ENCODE peak calls at places on chromosome 20, in nine cellular contexts. B is BJ, W is heart right ventricle, Q is BE2C, J is tibial nerve, A is left ventricle myocardium inferior, H is astrocyte, F is upper lobe of left lung, E is esophagus muscularis mucosa. T is an unnamed sample. For H3K27me3, the result is how much of the 10 kb centered on the place peaks cover.

GRCh38 chr20:31476648-31477220 is 1.6 kb downstream of the REM1 start:
- DNase-seq in A (no peak), Q (no peak), E (no peak), J (no peak), F (no peak), W (peak), B (no peak), H (no peak), T (no peak)

GRCh38 chr20:53978497-53978896 is 91.9 kb downstream of the BCAS1 start:
- DNase-seq in Q (no peak), F (no peak), W (no peak), A (no peak), E (no peak), H (no peak), B (no peak), J (no peak), T (no peak)

GRCh38 chr20:44615876-44616603 is 33.7 kb downstream of the PKIG start:
- DNase-seq in E (no peak), W (no peak), H (no peak), J (no peak), Q (no peak), B (no peak), A (peak), F (no peak), T (no peak)

GRCh38 chr20:22584630-22584921 is 204 bp upstream of the FOXA2 start:
- DNase-seq in J (no peak), H (no peak), W (no peak), A (no peak), F (peak), B (no peak), Q (no peak), E (no peak), T (no peak)

GRCh38 chr20:22675337-22675736 is 91.0 kb upstream of the FOXA2 start:
- DNase-seq in B (no peak), A (no peak), H (no peak), Q (no peak), W (no peak), F (no peak), E (no peak), J (no peak), T (no peak)

GRCh38 chr20:37804584-37805566 is 98.1 kb upstream of the VSTM2L start:
- DNase-seq in J (no peak), H (no peak), W (no peak), B (no peak), Q (no peak), F (no peak), E (no peak), A (no peak), T (no peak)

GRCh38 chr20:56400001-56400640 is 7.7 kb downstream of the CSTF1 start:
- DNase-seq in W (no peak), E (no peak), F (no peak), J (no peak), A (no peak), H (peak), Q (peak), B (no peak), T (no peak)

GRCh38 chr20:63108247-63108646 is 101.5 kb upstream of the BHLHE23 start:
- DNase-seq in J (no peak), Q (no peak), F (no peak), B (no peak), W (no peak), E (no peak), H (no peak), A (no peak), T (no peak)

GRCh38 chr20:25863536-25864325 is 167.1 kb upstream of the ZNF337 start:
- DNase-seq in A (no peak), B (no peak), Q (no peak), W (no peak), E (no peak), J (no peak), H (no peak), F (peak), T (no peak)

GRCh38 chr20:53827996-53828672 is 234.5 kb upstream of the ZNF217 start:
- DNase-seq in B (peak), W (no peak), F (no peak), E (no peak), J (no peak), A (no peak), Q (no peak), H (peak), T (peak)

GRCh38 chr20:430091-430999 is 22.2 kb downstream of the RBCK1 start:
- DNase-seq in J (no peak), B (no peak), A (no peak), E (no peak), H (no peak), Q (no peak), F (peak), W (no peak), T (no peak)

GRCh38 chr20:38973107-38973506 is 11.0 kb downstream of the DHX35 start:
- DNase-seq in E (no peak), A (no peak), F (no peak), W (no peak), H (no peak), Q (no peak), J (no peak), B (no peak), T (no peak)

GRCh38 chr20:39880890-39881289 is 808.1 kb downstream of the MAFB start:
- DNase-seq in E (no peak), J (no peak), F (no peak), A (no peak), B (no peak), Q (no peak), H (peak), W (no peak), T (no peak)

GRCh38 chr20:58222446-58222845 is 6.0 kb downstream of the ANKRD60 start:
- DNase-seq in W (no peak), A (no peak), J (no peak), Q (peak), B (no peak), E (no peak), H (no peak), F (peak), T (no peak)

GRCh38 chr20:37703338-37703660 is 9.5 kb downstream of the CTNNBL1 start:
- DNase-seq in Q (no peak), J (no peak), A (no peak), W (no peak), H (peak), B (no peak), F (no peak), E (no peak), T (no peak)

GRCh38 chr20:58677808-58678207 is 14.8 kb upstream of the NPEPL1 start:
- DNase-seq in A (no peak), W (no peak), J (no peak), Q (no peak), H (no peak), E (peak), F (no peak), B (no peak), T (no peak)

GRCh38 chr20:62694106-62694505 is 14.5 kb upstream of the NTSR1 start:
- DNase-seq in J (no peak), Q (no peak), E (no peak), A (no peak), W (no peak), F (peak), H (no peak), B (no peak), T (no peak)

GRCh38 chr20:4766631-4767030 is 44.9 kb downstream of the PRND start:
- DNase-seq in B (no peak), W (no peak), E (no peak), Q (no peak), A (no peak), H (no peak), F (no peak), J (no peak), T (no peak)

GRCh38 chr20:19073584-19074198 is 138.8 kb upstream of the SLC24A3 start:
- DNase-seq in A (no peak), J (no peak), F (no peak), H (no peak), W (no peak), Q (peak), B (no peak), E (peak), T (no peak)

GRCh38 chr20:36542019-36542488 is 735 bp downstream of the MYL9 start:
- DNase-seq in W (peak), E (no peak), H (no peak), J (no peak), B (no peak), Q (peak), F (no peak), A (no peak), T (no peak)

GRCh38 chr20:47503685-47504084 is 2.0 kb downstream of the NCOA3 start:
- DNase-seq in E (no peak), A (no peak), Q (no peak), H (no peak), F (no peak), J (no peak), B (no peak), W (no peak), T (no peak)

GRCh38 chr20:11403711-11404110 is 514.0 kb upstream of the BTBD3 start:
- DNase-seq in A (no peak), B (no peak), J (no peak), F (no peak), W (no peak), Q (no peak), H (peak), E (no peak), T (no peak)

GRCh38 chr20:24964518-24964838 is 15.4 kb downstream of the CST7 start:
- DNase-seq in F (no peak), H (no peak), A (no peak), Q (no peak), W (no peak), B (no peak), E (no peak), J (no peak), T (no peak)

GRCh38 chr20:50215101-50215500 is 24.5 kb downstream of the CEBPB start:
- DNase-seq in W (no peak), Q (no peak), H (peak), J (no peak), A (no peak), B (no peak), E (no peak), F (no peak), T (no peak)

GRCh38 chr20:48582361-48582991 is 245.3 kb downstream of the PREX1 start:
- DNase-seq in Q (no peak), W (no peak), F (no peak), A (no peak), J (no peak), E (no peak), H (no peak), B (no peak), T (no peak)

GRCh38 chr20:52190437-52191131 is 995 bp downstream of the ZFP64 start:
- DNase-seq in J (no peak), A (peak), E (no peak), B (no peak), H (no peak), W (no peak), F (no peak), Q (peak), T (no peak)

DNA sequence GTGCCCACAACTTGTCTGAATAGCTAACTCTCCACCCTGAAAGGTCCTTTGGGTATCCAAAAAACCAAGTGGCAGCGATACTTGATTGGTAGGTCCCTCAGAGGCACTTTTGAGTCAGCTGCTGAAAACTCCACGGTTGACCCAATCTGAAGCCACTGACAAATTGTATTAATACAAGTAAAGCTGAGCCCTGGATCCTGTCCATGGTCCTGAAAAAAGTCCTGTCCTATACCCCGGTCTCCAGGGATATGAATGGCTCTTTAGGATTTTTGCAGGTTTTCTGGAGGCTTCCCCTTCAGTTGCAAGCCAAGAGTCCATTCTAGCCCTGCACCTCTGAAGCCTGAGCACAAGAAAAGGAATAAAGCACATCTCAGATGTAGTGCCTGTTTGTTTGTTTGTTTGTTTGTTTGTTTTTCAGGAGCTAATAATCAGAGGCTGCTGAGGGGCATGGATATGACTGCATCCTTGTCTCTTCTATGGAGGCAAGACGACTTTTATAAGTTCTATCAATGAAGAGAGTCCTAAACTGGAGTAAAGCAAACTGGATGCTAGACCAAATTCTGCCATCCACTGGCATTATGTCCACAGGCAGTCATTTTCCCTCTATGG is 1.7 kb upstream of the SLC12A5 start:
- DNase-seq in E (no peak), F (no peak), A (no peak), B (no peak), Q (no peak), J (no peak), W (no peak), H (peak), T (no peak)
- H3K27me3 ChIP-seq in E (half or more), F (under half), A (half or more), B (under half), Q (under half), J (under half), W (half or more), H (under half), T (half or more)

DNA sequence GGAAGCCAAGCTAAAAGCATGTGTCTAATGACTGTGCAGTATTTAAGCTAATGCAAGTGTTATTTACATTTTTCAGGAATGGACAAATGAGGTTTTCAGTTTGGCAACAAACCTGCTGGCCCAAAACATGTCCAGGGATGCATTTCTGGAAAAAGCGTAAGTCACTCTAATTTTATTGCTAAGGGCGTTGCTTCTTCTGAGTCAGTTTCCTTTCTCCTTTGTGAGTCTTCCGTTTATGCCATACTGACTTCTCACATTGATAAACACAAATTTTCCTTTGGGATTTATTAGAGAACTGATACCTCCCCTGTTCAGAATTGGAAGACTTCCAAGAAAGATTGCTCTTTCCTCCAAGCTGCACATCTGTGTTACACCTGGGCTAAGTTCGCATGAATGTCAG is 422.9 kb upstream of the PLCB4 start:
- DNase-seq in B (peak), J (no peak), E (no peak), A (no peak), H (peak), Q (no peak), W (no peak), F (no peak), T (no peak)
- H3K4me3 ChIP-seq in B (no peak), J (no peak), E (no peak), A (no peak), H (no peak), Q (no peak), W (no peak), F (no peak), T (no peak)

GRCh38 chr20:2476742-2477615 is 6.4 kb upstream of the SNRPB start:
- DNase-seq in J (no peak), H (no peak), Q (no peak), A (no peak), W (no peak), F (no peak), E (no peak), B (no peak), T (no peak)
- TF ChIP-seq CTCF in J (no peak), H (no peak), Q (peak), A (no peak), W (peak), F (no peak), E (no peak), B (peak), T (no peak)

DNA sequence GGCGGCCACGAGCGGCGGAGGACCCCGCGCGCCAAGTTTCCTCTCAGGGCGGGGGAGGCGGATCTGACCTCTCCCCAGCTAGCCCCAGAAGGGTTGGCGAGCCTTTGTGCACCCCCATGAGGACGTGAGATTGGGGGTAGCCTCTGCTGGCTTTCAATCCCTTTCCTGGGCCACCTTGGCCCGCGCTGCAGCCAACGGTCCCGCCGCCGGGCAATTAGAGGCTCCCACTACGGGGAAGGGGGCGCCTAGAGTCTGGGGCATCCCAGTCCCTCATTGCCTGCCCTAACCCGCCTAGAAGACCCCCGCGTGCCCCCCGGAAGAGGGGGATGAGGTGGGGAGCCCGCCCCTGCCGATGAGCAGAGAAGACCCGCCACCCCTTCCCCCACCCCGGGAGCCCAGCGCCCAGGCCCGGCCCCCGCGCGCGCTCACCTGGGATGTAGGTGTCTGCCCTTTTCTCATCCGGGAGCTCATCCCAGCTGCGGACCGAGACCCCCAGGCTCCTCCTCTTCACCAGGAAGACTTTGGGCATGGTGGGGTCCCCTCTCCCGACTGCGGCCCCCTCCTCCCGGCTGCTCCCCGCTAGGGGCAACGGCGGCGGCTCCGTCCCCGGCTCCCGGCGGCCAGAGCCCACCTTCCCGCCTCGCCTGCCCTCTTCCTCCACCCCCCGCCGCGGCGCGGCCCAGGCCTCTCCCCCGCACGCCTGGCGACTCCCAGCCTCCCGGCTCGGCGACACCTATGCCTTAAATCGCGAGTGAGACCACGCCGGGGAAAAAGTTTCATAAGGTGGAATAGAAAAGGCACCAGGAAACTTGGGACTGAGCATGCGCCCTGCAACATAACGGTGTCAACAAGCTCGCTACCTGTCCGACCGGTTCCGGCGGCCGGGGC is at the start of gene OVOL2:
- DNase-seq in B (no peak), A (no peak), W (no peak), F (peak), Q (no peak), E (no peak), J (no peak), H (no peak), T (no peak)
- H3K27me3 ChIP-seq in B (under half), A (half or more), W (half or more), F (under half), Q (half or more), E (under half), J (under half), H (half or more), T (half or more)

GRCh38 chr20:9886227-9886626 is 47.4 kb upstream of the PAK5 start:
- DNase-seq in J (no peak), A (no peak), H (peak), E (no peak), F (no peak), W (no peak), B (no peak), Q (no peak), T (no peak)
- H3K4me3 ChIP-seq in J (no peak), A (no peak), H (no peak), E (no peak), F (no peak), W (no peak), B (no peak), Q (no peak), T (no peak)